ENCODE peak calls at places on chromosome 10, in six cellular contexts. S, V, X, L, D and Y are unnamed samples.

GRCh38 chr10:71999360-72000072 is 35.3 kb downstream of the CHST3 start:
- DNase-seq in L (no peak), X (no peak), S (peak), V (peak), D (peak), Y (peak)

GRCh38 chr10:103890194-103890658 is 27.8 kb downstream of the STN1 start:
- DNase-seq in S (no peak), V (no peak), X (no peak), L (no peak), D (peak), Y (no peak)

GRCh38 chr10:78543749-78544446 is 510.2 kb downstream of the RPS24 start:
- DNase-seq in S (peak), L (no peak), V (peak), X (no peak), D (peak), Y (no peak)

GRCh38 chr10:36802523-36803153 is 322.8 kb upstream of the ANKRD30A start:
- DNase-seq in X (no peak), S (no peak), D (peak), V (no peak), L (no peak), Y (no peak)

GRCh38 chr10:113128450-113129105 is 178.5 kb downstream of the TCF7L2 start:
- DNase-seq in D (peak), S (no peak), X (no peak), L (no peak), V (no peak), Y (no peak)

GRCh38 chr10:58576736-58577366 is 64.2 kb downstream of the BICC1 start:
- DNase-seq in L (no peak), S (no peak), X (no peak), V (no peak), D (peak), Y (no peak)

GRCh38 chr10:90798482-90798881 is 59.4 kb downstream of the HTR7 start:
- DNase-seq in V (no peak), L (no peak), D (no peak), X (no peak), S (no peak), Y (no peak)

GRCh38 chr10:43265799-43266721 is 805 bp downstream of the RASGEF1A start:
- DNase-seq in S (no peak), L (peak), D (no peak), X (peak), V (no peak), Y (no peak)

GRCh38 chr10:113820507-113820906 is 33.4 kb downstream of the DCLRE1A start:
- DNase-seq in X (no peak), L (no peak), V (no peak), S (no peak), D (no peak), Y (no peak)

GRCh38 chr10:93115661-93116383 is 42.1 kb downstream of the CYP26A1 start:
- DNase-seq in L (peak), D (peak), X (peak), S (peak), V (no peak), Y (peak)

GRCh38 chr10:12394236-12395033 is 45.1 kb downstream of the CAMK1D start:
- DNase-seq in D (peak), L (no peak), V (no peak), X (no peak), S (no peak), Y (peak)

GRCh38 chr10:88330174-88330573 is 252.9 kb downstream of the RNLS start:
- DNase-seq in X (no peak), V (no peak), D (no peak), S (no peak), L (no peak), Y (no peak)

GRCh38 chr10:80204193-80204714 is 1.1 kb downstream of the ANXA11 start:
- DNase-seq in X (no peak), V (no peak), S (no peak), L (no peak), D (no peak), Y (no peak)

GRCh38 chr10:44054046-44054445 is 330.9 kb downstream of the CXCL12 start:
- DNase-seq in D (no peak), X (no peak), V (no peak), L (no peak), S (no peak), Y (no peak)

GRCh38 chr10:20596065-20596760 is 300.9 kb downstream of the NEBL start:
- DNase-seq in S (no peak), V (peak), X (no peak), D (peak), L (no peak), Y (no peak)
- TF ChIP-seq CTCF in S (no peak), V (no peak), X (no peak), D (no peak), L (no peak), Y (no peak)

DNA sequence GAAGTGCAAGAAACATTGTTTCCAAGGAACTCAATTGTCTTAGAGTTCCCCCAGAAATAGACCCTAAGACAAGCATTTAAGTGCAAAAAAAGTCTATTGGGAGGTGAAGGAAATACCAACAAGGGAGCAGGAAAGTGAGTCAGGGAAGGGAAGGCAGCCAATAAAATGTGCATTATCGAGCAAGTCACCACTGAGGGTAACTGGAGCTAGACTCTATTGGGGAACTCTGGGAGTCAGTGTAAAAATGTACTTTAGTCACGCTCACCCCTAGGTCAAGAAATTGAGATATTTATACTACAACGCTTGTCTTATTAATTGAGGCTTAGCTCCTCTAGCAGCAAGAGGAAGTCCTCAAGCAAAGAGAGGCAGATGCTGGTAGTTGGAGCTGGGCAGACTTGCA is 137.7 kb downstream of the RTKN2 start:
- DNase-seq in X (no peak), L (no peak), V (peak), D (peak), S (no peak), Y (no peak)
- TF ChIP-seq CTCF in X (no peak), L (no peak), V (no peak), D (no peak), S (no peak), Y (no peak)

GRCh38 chr10:83165164-83165563 is 974.1 kb upstream of the GHITM start:
- DNase-seq in D (no peak), L (no peak), V (no peak), X (no peak), S (no peak), Y (no peak)

GRCh38 chr10:83167081-83167480 is 972.2 kb upstream of the GHITM start:
- DNase-seq in X (no peak), S (no peak), V (no peak), D (no peak), L (no peak), Y (no peak)

GRCh38 chr10:83164134-83164533 is 975.2 kb upstream of the GHITM start:
- DNase-seq in S (no peak), V (no peak), D (no peak), X (no peak), L (no peak), Y (no peak)

GRCh38 chr10:83166344-83166743 is 973.0 kb upstream of the GHITM start:
- DNase-seq in D (no peak), L (no peak), V (peak), X (no peak), S (no peak), Y (no peak)
- TF ChIP-seq CTCF in D (no peak), L (no peak), V (peak), X (peak), S (no peak), Y (no peak)

GRCh38 chr10:131477457-131478205 is 166.1 kb upstream of the TCERG1L start:
- DNase-seq in X (no peak), V (no peak), L (no peak), D (no peak), S (no peak), Y (no peak)

GRCh38 chr10:131475043-131475442 is 163.5 kb upstream of the TCERG1L start:
- DNase-seq in S (no peak), D (no peak), X (no peak), L (no peak), V (no peak), Y (no peak)

GRCh38 chr10:131473645-131474044 is 162.1 kb upstream of the TCERG1L start:
- DNase-seq in S (no peak), L (no peak), X (no peak), D (no peak), V (no peak), Y (no peak)

GRCh38 chr10:131474426-131474825 is 162.9 kb upstream of the TCERG1L start:
- DNase-seq in V (no peak), X (no peak), S (no peak), D (no peak), L (no peak), Y (no peak)

DNA sequence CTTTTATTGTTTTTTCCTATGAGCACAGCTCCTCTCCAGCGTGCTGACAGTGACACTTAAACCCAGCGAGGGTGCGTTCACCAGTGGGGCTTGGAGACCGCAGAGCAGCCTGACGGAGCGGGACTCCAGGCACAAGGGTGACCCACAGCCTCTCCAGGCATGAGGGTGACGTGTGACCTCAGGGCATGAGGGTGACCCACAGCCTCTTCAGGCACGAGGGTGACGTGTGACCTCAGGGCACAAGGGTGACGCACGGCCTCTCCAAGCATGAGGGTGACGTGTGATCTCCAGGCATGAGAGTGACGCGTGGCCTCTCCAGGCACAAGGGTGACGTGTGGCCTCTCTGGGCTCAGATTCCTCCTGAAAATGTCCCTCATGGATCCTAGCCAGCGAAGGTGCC is 164.3 kb upstream of the TCERG1L start:
- DNase-seq in L (no peak), S (no peak), V (no peak), X (no peak), D (no peak), Y (no peak)
- TF ChIP-seq CTCF in L (no peak), S (no peak), V (no peak), X (no peak), D (no peak), Y (no peak)

DNA sequence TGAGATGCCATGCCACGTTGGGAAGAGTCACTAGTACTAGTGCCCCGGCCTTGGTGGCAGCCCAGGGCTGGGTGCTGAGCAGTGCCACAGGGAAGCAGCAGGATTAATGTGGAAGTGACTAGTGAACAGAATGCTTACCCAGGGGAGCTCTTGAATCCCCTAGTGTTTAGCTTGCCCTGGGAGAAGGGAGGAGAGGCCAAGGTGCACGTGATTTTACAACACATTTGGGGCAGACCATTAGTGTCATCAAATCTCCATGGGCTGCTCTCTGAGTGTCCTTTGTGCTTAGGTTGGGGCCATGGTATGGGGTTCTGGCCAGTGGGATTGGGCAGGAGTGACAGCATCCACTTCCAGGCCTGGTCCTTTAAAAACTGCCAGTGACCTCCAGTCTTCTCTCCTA is 37.5 kb downstream of the ARHGAP22 start:
- DNase-seq in D (no peak), L (no peak), V (no peak), X (no peak), S (no peak), Y (no peak)
- TF ChIP-seq CTCF in D (no peak), L (no peak), V (no peak), X (no peak), S (no peak), Y (no peak)